ENCODE peak calls at places on chromosomes 12 and 14, in four cellular contexts. One of them, this sample, is unnamed. For H3K4me1 and H3K9me3, the result is how much of the 10 kb centered on the place peaks cover.

GRCh38 chr14:96816281-96816680 is 19.1 kb downstream of the VRK1 start:
- DNase-seq in Peyer's patch: no peak
- DNase-seq in HepG2: no peak
- DNase-seq in mammary epithelial cell: no peak
- DNase-seq in this sample: no peak

GRCh38 chr12:120110550-120111501 is 5.7 kb downstream of the RAB35 start:
- DNase-seq in Peyer's patch: no peak
- DNase-seq in HepG2: no peak
- DNase-seq in mammary epithelial cell: no peak
- DNase-seq in this sample: peak

GRCh38 chr14:55938249-55938791 is 179.9 kb upstream of the PELI2 start:
- DNase-seq in Peyer's patch: no peak
- DNase-seq in HepG2: no peak
- DNase-seq in mammary epithelial cell: peak
- DNase-seq in this sample: no peak

GRCh38 chr14:50260511-50260910 is 29.1 kb upstream of the SOS2 start:
- DNase-seq in Peyer's patch: no peak
- DNase-seq in HepG2: peak
- DNase-seq in mammary epithelial cell: peak
- DNase-seq in this sample: no peak

GRCh38 chr12:131371580-131372475 is 339.1 kb upstream of the SFSWAP start:
- DNase-seq in Peyer's patch: no peak
- DNase-seq in HepG2: no peak
- DNase-seq in mammary epithelial cell: no peak
- DNase-seq in this sample: no peak

GRCh38 chr14:92108345-92109254 is 2.2 kb upstream of the ATXN3 start:
- DNase-seq in Peyer's patch: no peak
- DNase-seq in HepG2: peak
- DNase-seq in mammary epithelial cell: no peak
- DNase-seq in this sample: no peak

GRCh38 chr12:90677552-90677951 is 277.4 kb downstream of the CCER1 start:
- DNase-seq in Peyer's patch: no peak
- DNase-seq in HepG2: no peak
- DNase-seq in mammary epithelial cell: no peak
- DNase-seq in this sample: no peak

GRCh38 chr12:60501124-60501729 is 905.4 kb downstream of the SLC16A7 start:
- DNase-seq in Peyer's patch: no peak
- DNase-seq in HepG2: no peak
- DNase-seq in mammary epithelial cell: peak
- DNase-seq in this sample: no peak

GRCh38 chr12:125220404-125221273 is 155.4 kb downstream of the AACS start:
- DNase-seq in Peyer's patch: no peak
- DNase-seq in HepG2: no peak
- DNase-seq in mammary epithelial cell: peak
- DNase-seq in this sample: no peak

GRCh38 chr14:61212546-61212945 is 68.6 kb downstream of the TMEM30B start:
- DNase-seq in Peyer's patch: no peak
- DNase-seq in HepG2: no peak
- DNase-seq in mammary epithelial cell: no peak
- DNase-seq in this sample: no peak

GRCh38 chr12:32131666-32132065 is 25.0 kb downstream of the BICD1 start:
- DNase-seq in Peyer's patch: no peak
- DNase-seq in HepG2: peak
- DNase-seq in mammary epithelial cell: no peak
- DNase-seq in this sample: no peak

GRCh38 chr14:64766430-64767151 is 62.4 kb downstream of the PLEKHG3 start:
- DNase-seq in Peyer's patch: peak
- DNase-seq in HepG2: no peak
- DNase-seq in mammary epithelial cell: peak
- DNase-seq in this sample: no peak

GRCh38 chr12:1882850-1883470 is 35.5 kb downstream of the CACNA2D4 start:
- DNase-seq in Peyer's patch: no peak
- DNase-seq in HepG2: no peak
- DNase-seq in mammary epithelial cell: no peak
- DNase-seq in this sample: no peak

GRCh38 chr14:68195126-68195525 is 375.5 kb downstream of the RAD51B start:
- DNase-seq in Peyer's patch: no peak
- DNase-seq in HepG2: peak
- DNase-seq in mammary epithelial cell: no peak
- DNase-seq in this sample: no peak

DNA sequence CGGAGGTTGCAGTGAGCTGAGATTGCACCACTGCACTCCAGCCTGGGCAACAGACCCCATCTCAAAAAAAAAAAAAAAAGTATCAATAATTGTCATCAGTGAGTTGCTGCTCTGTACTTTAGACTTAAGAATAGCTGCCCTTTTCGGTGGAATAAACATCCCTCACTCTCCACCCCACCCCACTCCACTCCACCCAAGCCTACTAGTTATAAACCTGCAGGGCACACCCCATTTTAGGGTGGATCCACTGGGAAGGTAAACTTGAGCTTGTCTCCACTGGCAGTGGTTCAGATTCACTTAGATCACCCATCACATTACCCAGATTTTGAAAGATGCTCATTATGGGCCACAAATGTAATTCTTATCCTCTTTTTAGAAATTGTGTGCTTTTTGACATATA is 106.4 kb downstream of the GPR135 start:
- DNase-seq in Peyer's patch: no peak
- DNase-seq in HepG2: no peak
- DNase-seq in mammary epithelial cell: no peak
- DNase-seq in this sample: no peak
- H3K4me1 ChIP-seq in Peyer's patch: under half
- H3K4me1 ChIP-seq in HepG2: under half
- H3K4me1 ChIP-seq in mammary epithelial cell: half or more
- H3K4me1 ChIP-seq in this sample: under half

DNA sequence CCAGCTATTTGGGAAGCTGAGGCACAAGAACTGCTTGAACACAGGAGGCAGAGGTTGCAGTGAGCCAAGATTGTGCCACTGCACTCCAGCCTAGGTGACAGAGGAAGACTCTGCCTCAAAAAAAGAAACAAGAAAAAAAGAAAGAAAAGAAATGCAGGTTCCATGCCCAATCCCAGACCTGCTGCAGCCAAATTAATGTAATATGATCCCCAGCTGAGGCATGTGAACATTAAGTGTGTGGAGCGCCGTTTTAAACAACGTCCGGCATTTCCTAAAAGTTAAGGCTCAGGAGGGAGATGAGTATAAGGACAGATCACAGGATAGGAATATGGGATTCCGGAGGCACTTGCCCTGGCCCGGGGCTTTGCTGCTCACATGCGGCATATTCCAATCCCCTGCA is 162.9 kb downstream of the KSR2 start:
- DNase-seq in Peyer's patch: no peak
- DNase-seq in HepG2: no peak
- DNase-seq in mammary epithelial cell: no peak
- DNase-seq in this sample: no peak
- H3K27ac ChIP-seq in Peyer's patch: no peak
- H3K27ac ChIP-seq in HepG2: no peak
- H3K27ac ChIP-seq in mammary epithelial cell: no peak
- H3K27ac ChIP-seq in this sample: no peak

DNA sequence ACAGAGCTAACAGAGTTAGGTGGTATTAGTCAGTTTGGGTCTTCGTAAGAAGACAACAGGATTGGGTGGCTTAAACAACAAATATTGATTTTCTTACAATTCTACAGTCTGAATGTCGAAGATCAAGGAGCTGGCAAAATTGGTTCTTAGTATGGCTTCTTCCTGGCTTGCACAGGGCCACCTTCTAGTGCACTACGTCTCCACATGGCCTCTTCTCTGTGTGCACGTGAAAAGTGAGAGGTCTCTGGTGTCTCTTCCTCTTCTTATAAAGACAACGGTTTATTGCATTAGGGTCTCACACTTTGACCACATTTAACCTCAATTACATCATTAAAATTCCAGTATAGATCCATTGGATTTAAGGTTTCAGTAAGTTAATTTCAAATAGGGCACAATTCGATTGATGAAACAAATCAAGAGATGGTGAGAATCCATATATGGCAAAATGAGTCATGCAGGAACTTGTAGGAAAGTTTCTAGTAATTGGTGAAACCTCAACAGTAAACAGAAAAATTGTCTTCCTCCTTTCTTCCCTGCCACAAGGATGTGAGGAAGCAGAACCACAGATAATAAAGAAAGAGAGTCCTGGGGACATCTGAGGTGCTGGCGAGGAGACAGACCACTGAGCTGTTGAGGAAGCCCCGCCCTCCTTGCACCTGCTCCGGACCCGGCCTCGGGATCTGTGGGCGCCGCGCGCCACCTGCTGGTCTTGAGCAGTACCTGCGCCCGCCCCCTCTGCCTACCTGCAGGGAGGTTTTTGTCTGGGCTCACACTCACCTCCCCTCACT is 846.7 kb downstream of the TMEM121 start:
- DNase-seq in Peyer's patch: peak
- DNase-seq in HepG2: peak
- DNase-seq in mammary epithelial cell: no peak
- DNase-seq in this sample: peak
- H3K9me3 ChIP-seq in Peyer's patch: under half
- H3K9me3 ChIP-seq in HepG2: under half
- H3K9me3 ChIP-seq in mammary epithelial cell: under half
- H3K9me3 ChIP-seq in this sample: under half

GRCh38 chr12:56980268-56980667 is 22.9 kb upstream of the RDH16 start:
- DNase-seq in Peyer's patch: no peak
- DNase-seq in HepG2: no peak
- DNase-seq in mammary epithelial cell: peak
- DNase-seq in this sample: no peak

GRCh38 chr12:56979628-56980027 is 22.2 kb upstream of the RDH16 start:
- DNase-seq in Peyer's patch: no peak
- DNase-seq in HepG2: no peak
- DNase-seq in mammary epithelial cell: peak
- DNase-seq in this sample: no peak

GRCh38 chr12:56980941-56981530 is 23.6 kb upstream of the RDH16 start:
- DNase-seq in Peyer's patch: no peak
- DNase-seq in HepG2: no peak
- DNase-seq in mammary epithelial cell: no peak
- DNase-seq in this sample: no peak

GRCh38 chr12:56987011-56987410 is 19.3 kb downstream of the ZBTB39 start:
- DNase-seq in Peyer's patch: no peak
- DNase-seq in HepG2: no peak
- DNase-seq in mammary epithelial cell: no peak
- DNase-seq in this sample: no peak

DNA sequence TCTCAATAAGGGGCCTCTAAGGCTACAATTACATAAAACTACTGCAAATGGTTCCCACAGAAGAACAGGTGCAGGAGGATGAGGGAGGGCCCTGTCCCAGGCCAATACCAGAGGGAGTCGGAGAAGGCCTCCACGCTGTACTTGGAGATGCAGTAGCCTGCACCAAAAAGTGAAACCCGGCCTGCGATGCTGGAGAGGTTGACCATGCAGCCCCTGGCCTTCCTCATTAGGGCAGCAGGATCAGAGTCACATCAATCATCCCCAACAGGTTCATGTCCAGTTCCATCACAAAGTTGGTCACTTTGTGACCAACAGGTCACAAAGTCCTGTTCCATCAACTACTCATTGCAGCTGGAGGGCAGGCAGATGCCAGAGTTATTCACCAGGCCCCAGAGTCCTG is 23.0 kb downstream of the ZBTB39 start:
- DNase-seq in Peyer's patch: no peak
- DNase-seq in HepG2: no peak
- DNase-seq in mammary epithelial cell: no peak
- DNase-seq in this sample: no peak
- H3K4me1 ChIP-seq in Peyer's patch: under half
- H3K4me1 ChIP-seq in HepG2: under half
- H3K4me1 ChIP-seq in mammary epithelial cell: under half
- H3K4me1 ChIP-seq in this sample: under half

DNA sequence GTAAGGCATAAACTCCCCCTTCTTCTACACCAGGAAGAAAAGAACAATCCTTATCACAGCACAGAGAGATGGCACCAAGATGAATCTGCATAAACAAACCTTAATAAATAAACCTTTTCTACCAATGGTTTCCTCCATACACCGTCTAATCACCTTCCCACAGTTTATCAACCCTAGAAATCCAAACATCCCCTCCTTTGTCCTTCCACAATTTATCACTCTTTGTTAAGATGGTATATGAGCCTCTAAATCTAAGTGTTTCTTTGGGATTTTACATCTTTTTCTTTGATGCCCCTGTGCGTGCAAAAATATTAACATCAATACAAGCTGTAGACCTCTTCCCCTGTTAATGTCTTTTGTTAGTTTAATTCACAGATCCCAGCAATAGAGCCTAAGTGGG is 12.5 kb downstream of the DICER1 start:
- DNase-seq in Peyer's patch: no peak
- DNase-seq in HepG2: no peak
- DNase-seq in mammary epithelial cell: no peak
- DNase-seq in this sample: no peak
- H3K27ac ChIP-seq in Peyer's patch: no peak
- H3K27ac ChIP-seq in HepG2: no peak
- H3K27ac ChIP-seq in mammary epithelial cell: no peak
- H3K27ac ChIP-seq in this sample: no peak

This sample was measured in effector memory CD4-positive, alpha-beta T cell.